ENCODE peak calls at places on chromosomes 12 and 14, in five cellular contexts. F is iPS-NIHi11, Q is ACHN, J is cardiac fibroblast, X is kidney. G is an unnamed sample.

GRCh38 chr12:50527086-50527726 is 22.4 kb downstream of the DIP2B start:
- DNase-seq in F (no peak), Q (no peak), J (no peak), X (no peak), G (no peak)

GRCh38 chr14:78341827-78342389 is 171.7 kb downstream of the NRXN3 start:
- DNase-seq in F (no peak), Q (no peak), J (no peak), X (no peak), G (no peak)

GRCh38 chr12:46965137-46965536 is 114.3 kb upstream of the PCED1B start:
- DNase-seq in F (no peak), Q (no peak), J (no peak), X (no peak), G (no peak)

GRCh38 chr14:29548948-29549370 is 378.7 kb downstream of the PRKD1 start:
- DNase-seq in F (peak), Q (peak), J (peak), X (no peak), G (peak)

GRCh38 chr14:30988509-30988908 is 36.9 kb upstream of the AP4S1 start:
- DNase-seq in F (no peak), Q (no peak), J (peak), X (no peak), G (no peak)

GRCh38 chr14:54894995-54895394 is 7.6 kb downstream of the GCH1 start:
- DNase-seq in F (no peak), Q (peak), J (peak), X (no peak), G (no peak)

GRCh38 chr12:27814411-27814810 is 34.4 kb upstream of the MANSC4 start:
- DNase-seq in F (no peak), Q (no peak), J (no peak), X (no peak), G (no peak)

GRCh38 chr12:25072901-25073645 is 121.9 kb downstream of the DNAI7 start:
- DNase-seq in F (no peak), Q (no peak), J (no peak), X (no peak), G (peak)

GRCh38 chr12:122421263-122421814 is 1.1 kb downstream of the CLIP1 start:
- DNase-seq in F (no peak), Q (peak), J (peak), X (no peak), G (peak)

GRCh38 chr14:68291820-68292219 is 472.2 kb downstream of the RAD51B start:
- DNase-seq in F (peak), Q (no peak), J (no peak), X (no peak), G (no peak)

G was measured in KBM-7.